ENCODE peak calls at places on chromosomes 16 and 17, in six cellular contexts. W is stimulated activated CD4-positive, alpha-beta T cell treated with anti-CD3 and anti-CD28 coated beads, Interleukin-1b, Interleukin-23, amount 100 ng/mL, for 24 hours; X is NCI-H2081; N is H7; P is stimulated activated CD8-positive, alpha-beta memory T cell treated with anti-CD3 and anti-CD28 coated beads, Interleukin-7, amount 100 ng/mL, for 4 hours; Z is hypothalamus. Q is an unnamed sample.

GRCh38 chr16:5207001-5207523 is 109.5 kb upstream of the EEF2KMT start:
- DNase-seq in W (no peak), X (no peak), N (no peak), P (no peak), Z (no peak), Q (no peak)

GRCh38 chr17:65394811-65395472 is 166.5 kb downstream of the AXIN2 start:
- DNase-seq in W (no peak), X (no peak), N (no peak), P (no peak), Z (no peak), Q (no peak)

GRCh38 chr17:50063516-50064252 is 7.8 kb downstream of the ITGA3 start:
- DNase-seq in W (no peak), X (no peak), N (no peak), P (no peak), Z (no peak), Q (peak; percentile 75)

GRCh38 chr17:4476512-4477070 is 22.1 kb upstream of the SPNS2 start:
- DNase-seq in W (no peak), X (no peak), N (peak; percentile 65), P (no peak), Z (no peak), Q (no peak)

GRCh38 chr17:8047769-8048110 is 8.9 kb downstream of the ALOX15B start:
- DNase-seq in W (no peak), X (no peak), N (no peak), P (no peak), Z (no peak), Q (peak; percentile 44)

GRCh38 chr17:16593356-16594102 is 24.5 kb upstream of the ZNF287 start:
- DNase-seq in W (no peak), X (no peak), N (no peak), P (no peak), Z (no peak), Q (no peak)

GRCh38 chr17:35890774-35891155 is 10.6 kb upstream of the CCL5 start:
- DNase-seq in W (no peak), X (no peak), N (peak; percentile 47), P (no peak), Z (no peak), Q (no peak)

GRCh38 chr17:9009096-9009495 is 12.2 kb upstream of the NTN1 start:
- DNase-seq in W (no peak), X (no peak), N (no peak), P (no peak), Z (no peak), Q (no peak)

GRCh38 chr17:47797797-47798196 is 23.8 kb downstream of the OSBPL7 start:
- DNase-seq in W (no peak), X (no peak), N (peak; percentile 46), P (no peak), Z (no peak), Q (no peak)

GRCh38 chr16:85424260-85425060 is 188.7 kb upstream of the GSE1 start:
- DNase-seq in W (no peak), X (no peak), N (no peak), P (no peak), Z (no peak), Q (no peak)

GRCh38 chr16:52584921-52585320 is 38.0 kb upstream of the TOX3 start:
- DNase-seq in W (no peak), X (no peak), N (no peak), P (no peak), Z (no peak), Q (no peak)

GRCh38 chr16:82888616-82889015 is 261.8 kb downstream of the CDH13 start:
- DNase-seq in W (no peak), X (no peak), N (no peak), P (no peak), Z (no peak), Q (no peak)

GRCh38 chr17:76252040-76252954 is 12.0 kb upstream of the RNF157 start:
- DNase-seq in W (no peak), X (no peak), N (no peak), P (no peak), Z (no peak), Q (peak; percentile 89)